ENCODE peak calls at places on chromosomes 12 and 14, in nine cellular contexts. T is NCI-H524 treated with DMSO at 0.1 percent for 48 hours; B is ovary; Y is NCI-H1092 treated with DMSO at 0.1 percent for 48 hours; U is pancreas; F is stimulated activated naive B cell treated with anti-CD40 and anti-IgM and Interleukin-4, amounts not matched to agents 10 μg/mL and 1 μg/mL and 100 μg/mL, for 72 hours; R is H1; J is activated CD4-positive, alpha-beta T cell treated with anti-CD3 and anti-CD28 coated beads, Interleukin-2, amount 50 U/mL, for 1 hour; N is activated CD4-positive, CD25-positive, alpha-beta regulatory T cell. G is an unnamed sample.

GRCh38 chr12:130838284-130838950 is 633 bp downstream of the STX2 start:
- DNase-seq in T (peak; percentile 29), B (peak; percentile 39), Y (peak; percentile 52), U (peak; percentile 66), F (peak; percentile 11), R (no peak), J (peak; percentile 16), N (no peak), G (no peak)

GRCh38 chr12:3551386-3551785 is 60.4 kb downstream of the PRMT8 start:
- DNase-seq in T (no peak), B (peak; percentile 86), Y (no peak), U (no peak), F (no peak), R (no peak), J (no peak), N (no peak), G (no peak)

GRCh38 chr14:23186913-23187654 is 3.6 kb upstream of the SLC7A8 start:
- DNase-seq in T (peak; percentile 25), B (peak; percentile 75), Y (peak; percentile 68), U (no peak), F (peak; percentile 4), R (no peak), J (peak; percentile 9), N (no peak), G (peak; percentile 59)

GRCh38 chr14:64788706-64789105 is 84.5 kb downstream of the PLEKHG3 start:
- DNase-seq in T (no peak), B (no peak), Y (no peak), U (no peak), F (no peak), R (no peak), J (no peak), N (no peak), G (no peak)

GRCh38 chr12:56129210-56129691 is 1.2 kb downstream of the ESYT1 start:
- DNase-seq in T (no peak), B (peak; percentile 74), Y (peak; percentile 34), U (peak; percentile 66), F (peak; percentile 58), R (no peak), J (peak; percentile 73), N (peak; percentile 52), G (peak; percentile 64)

GRCh38 chr12:104517880-104518279 is 61.1 kb downstream of the CHST11 start:
- DNase-seq in T (no peak), B (no peak), Y (no peak), U (no peak), F (no peak), R (no peak), J (no peak), N (no peak), G (no peak)

GRCh38 chr12:86727151-86727550 is 471.0 kb upstream of the MGAT4C start:
- DNase-seq in T (no peak), B (no peak), Y (peak; percentile 24), U (no peak), F (no peak), R (no peak), J (no peak), N (no peak), G (no peak)

GRCh38 chr12:129552996-129553750 is 350.7 kb downstream of the TMEM132D start:
- DNase-seq in T (no peak), B (no peak), Y (no peak), U (no peak), F (no peak), R (no peak), J (no peak), N (no peak), G (peak; percentile 47)

GRCh38 chr12:55720071-55720564 is at the start of gene RDH5:
- DNase-seq in T (peak; percentile 90), B (peak; percentile 62), Y (no peak), U (peak; percentile 78), F (no peak), R (no peak), J (no peak), N (no peak), G (no peak)

GRCh38 chr12:67220065-67220464 is 49.1 kb upstream of the CAND1 start:
- DNase-seq in T (peak; percentile 19), B (no peak), Y (peak; percentile 7), U (peak; percentile 16), F (no peak), R (no peak), J (no peak), N (no peak), G (no peak)

GRCh38 chr12:5262885-5263284 is 169.0 kb upstream of the NTF3 start:
- DNase-seq in T (no peak), B (no peak), Y (no peak), U (no peak), F (no peak), R (no peak), J (no peak), N (no peak), G (no peak)

GRCh38 chr12:1559729-1560128 is 34.7 kb downstream of the FBXL14 start:
- DNase-seq in T (no peak), B (no peak), Y (peak; percentile 91), U (no peak), F (no peak), R (no peak), J (no peak), N (no peak), G (no peak)

GRCh38 chr14:71060795-71061455 is 153.7 kb downstream of the PCNX1 start:
- DNase-seq in T (no peak), B (no peak), Y (no peak), U (no peak), F (no peak), R (no peak), J (no peak), N (no peak), G (no peak)

GRCh38 chr14:80213602-80214001 is 2.3 kb upstream of the DIO2 start:
- DNase-seq in T (peak; percentile 13), B (no peak), Y (no peak), U (no peak), F (no peak), R (peak; percentile 25), J (no peak), N (no peak), G (peak; percentile 33)

GRCh38 chr12:3869860-3870259 is 3.3 kb downstream of the PARP11 start:
- DNase-seq in T (no peak), B (no peak), Y (no peak), U (no peak), F (no peak), R (no peak), J (no peak), N (no peak), G (no peak)

GRCh38 chr14:95545769-95546168 is 10.9 kb downstream of the GLRX5 start:
- DNase-seq in T (no peak), B (no peak), Y (no peak), U (no peak), F (no peak), R (no peak), J (no peak), N (no peak), G (no peak)

GRCh38 chr14:29419736-29420135 is 507.9 kb downstream of the PRKD1 start:
- DNase-seq in T (no peak), B (no peak), Y (no peak), U (no peak), F (no peak), R (no peak), J (no peak), N (no peak), G (no peak)

GRCh38 chr14:72678360-72678759 is 215.5 kb downstream of the DPF3 start:
- DNase-seq in T (no peak), B (no peak), Y (no peak), U (no peak), F (no peak), R (no peak), J (no peak), N (no peak), G (no peak)

GRCh38 chr14:69921052-69921451 is 41.8 kb downstream of the SMOC1 start:
- DNase-seq in T (no peak), B (no peak), Y (no peak), U (no peak), F (no peak), R (no peak), J (no peak), N (no peak), G (no peak)

GRCh38 chr12:1443421-1444141 is 150.8 kb downstream of the FBXL14 start:
- DNase-seq in T (no peak), B (no peak), Y (no peak), U (no peak), F (no peak), R (no peak), J (no peak), N (no peak), G (no peak)

GRCh38 chr14:76203086-76204001 is 51.6 kb downstream of the GPATCH2L start:
- DNase-seq in T (no peak), B (peak; percentile 50), Y (no peak), U (no peak), F (peak; percentile 9), R (peak; percentile 5), J (no peak), N (no peak), G (no peak)

GRCh38 chr14:31781578-31781977 is 220.4 kb downstream of the NUBPL start:
- DNase-seq in T (no peak), B (no peak), Y (peak; percentile 5), U (no peak), F (no peak), R (no peak), J (no peak), N (no peak), G (no peak)

GRCh38 chr14:32224731-32225377 is 21.8 kb upstream of the RNU6-8 start:
- DNase-seq in T (peak; percentile 93), B (no peak), Y (no peak), U (peak; percentile 23), F (no peak), R (no peak), J (no peak), N (no peak), G (no peak)